ENCODE peak calls at places on chromosome 22, in five cellular contexts. A, Q, Y, E and S are unnamed samples.

GRCh38 chr22:30159561-30160353 is 79.5 kb downstream of the HORMAD2 start:
- DNase-seq in E (peak; percentile 48), Q (no peak), Y (no peak), A (peak; percentile 36), S (no peak)

GRCh38 chr22:36562261-36562835 is 33.4 kb upstream of the EIF3D start:
- DNase-seq in Q (no peak), Y (no peak), A (no peak), E (no peak), S (peak; percentile 38)

GRCh38 chr22:43314611-43315010 is 28.6 kb downstream of the SCUBE1 start:
- DNase-seq in Q (no peak), Y (no peak), A (no peak), E (no peak), S (no peak)

GRCh38 chr22:38467904-38468760 is at the start of gene KDELR3:
- DNase-seq in A (peak; percentile 26), E (peak; percentile 77), Y (peak; percentile 90), Q (peak; percentile 80), S (peak; percentile 72)

GRCh38 chr22:36863979-36864378 is 3.2 kb downstream of the NCF4 start:
- DNase-seq in Y (no peak), A (no peak), E (no peak), Q (no peak), S (no peak)

GRCh38 chr22:41636467-41636866 is 15.4 kb downstream of the XRCC6 start:
- DNase-seq in Y (peak; percentile 63), Q (no peak), E (peak; percentile 32), A (no peak), S (no peak)

GRCh38 chr22:46815896-46816721 is 53.7 kb downstream of the TBC1D22A start:
- DNase-seq in E (peak; percentile 70), Y (peak; percentile 65), A (no peak), Q (no peak), S (no peak)

GRCh38 chr22:30245985-30246901 is at the start of gene LIF:
- DNase-seq in A (no peak), Y (no peak), E (no peak), Q (peak; percentile 52), S (no peak)

GRCh38 chr22:41003041-41003440 is 51.9 kb downstream of the RBX1 start:
- DNase-seq in Y (no peak), A (no peak), Q (no peak), E (no peak), S (peak; percentile 35)

GRCh38 chr22:41479671-41480396 is 10.9 kb downstream of the ACO2 start:
- DNase-seq in A (no peak), Y (no peak), Q (no peak), E (no peak), S (no peak)

GRCh38 chr22:32699686-32700085 is 101.8 kb upstream of the TIMP3 start:
- DNase-seq in A (no peak), E (no peak), Q (no peak), Y (no peak), S (no peak)

GRCh38 chr22:36417281-36417686 is 29.5 kb upstream of the MYH9 start:
- DNase-seq in Q (peak; percentile 82), E (peak; percentile 48), Y (no peak), A (no peak), S (peak; percentile 84)

GRCh38 chr22:24156146-24156914 is 25.0 kb upstream of the SUSD2 start:
- DNase-seq in E (peak; percentile 58), A (no peak), Q (peak; percentile 54), Y (no peak), S (peak; percentile 45)

GRCh38 chr22:41445171-41446056 is 1.2 kb downstream of the TOB2 start:
- DNase-seq in A (no peak), E (peak; percentile 28), Y (no peak), Q (peak; percentile 31), S (peak; percentile 32)

GRCh38 chr22:42919199-42919598 is 62.1 kb upstream of the ARFGAP3 start:
- DNase-seq in Y (no peak), Q (no peak), A (no peak), E (no peak), S (no peak)

GRCh38 chr22:26673485-26673884 is 16.1 kb downstream of the MIAT start:
- DNase-seq in Q (peak; percentile 22), E (no peak), A (no peak), Y (peak; percentile 28), S (no peak)

GRCh38 chr22:41732096-41732772 is 32.9 kb downstream of the MEI1 start:
- DNase-seq in Y (no peak), E (no peak), Q (no peak), A (no peak), S (no peak)

GRCh38 chr22:17974703-17975372 is 49.5 kb downstream of the MICAL3 start:
- DNase-seq in E (no peak), Y (no peak), Q (no peak), A (no peak), S (no peak)

GRCh38 chr22:39212721-39213376 is 31.9 kb downstream of the PDGFB start:
- DNase-seq in Q (no peak), A (no peak), Y (no peak), E (no peak), S (no peak)

GRCh38 chr22:37193629-37194191 is 5.7 kb upstream of the C1QTNF6 start:
- DNase-seq in Q (peak; percentile 39), E (peak; percentile 6), Y (no peak), A (no peak), S (no peak)

GRCh38 chr22:25143161-25144076 is 56.2 kb upstream of the CRYBB3 start:
- DNase-seq in A (no peak), Y (no peak), E (no peak), Q (no peak), S (no peak)

GRCh38 chr22:30453731-30454510 is 17.9 kb downstream of the SEC14L3 start:
- DNase-seq in Y (no peak), Q (no peak), E (no peak), A (no peak), S (no peak)

GRCh38 chr22:36329217-36330078 is 58.3 kb downstream of the MYH9 start:
- DNase-seq in E (no peak), A (no peak), Y (peak; percentile 79), Q (peak; percentile 60), S (peak; percentile 51)

GRCh38 chr22:40410731-40411505 is 40.5 kb downstream of the SGSM3 start:
- DNase-seq in Y (no peak), Q (no peak), A (no peak), E (no peak), S (no peak)

GRCh38 chr22:23268139-23268712 is 87.9 kb downstream of the BCR start:
- DNase-seq in Q (no peak), A (no peak), Y (peak; percentile 27), E (no peak), S (no peak)

GRCh38 chr22:24201681-24202590 is 20.6 kb downstream of the SUSD2 start:
- DNase-seq in Y (no peak), E (no peak), Q (no peak), A (no peak), S (no peak)

GRCh38 chr22:29308791-29309262 is 2.4 kb downstream of the GAS2L1 start:
- DNase-seq in A (no peak), E (peak; percentile 25), Y (peak; percentile 73), Q (peak; percentile 50), S (no peak)

GRCh38 chr22:47817380-47817779 is 1054.9 kb downstream of the TBC1D22A start:
- DNase-seq in Q (no peak), Y (no peak), E (no peak), A (no peak), S (no peak)

GRCh38 chr22:47814474-47814873 is 1052.0 kb downstream of the TBC1D22A start:
- DNase-seq in A (no peak), E (no peak), Q (no peak), Y (no peak), S (no peak)

GRCh38 chr22:47822459-47822858 is 1060.0 kb downstream of the TBC1D22A start:
- DNase-seq in Q (no peak), Y (no peak), A (no peak), E (no peak), S (no peak)

GRCh38 chr22:47816121-47816915 is 1053.9 kb downstream of the TBC1D22A start:
- DNase-seq in Y (no peak), Q (no peak), E (no peak), A (no peak), S (no peak)

DNA sequence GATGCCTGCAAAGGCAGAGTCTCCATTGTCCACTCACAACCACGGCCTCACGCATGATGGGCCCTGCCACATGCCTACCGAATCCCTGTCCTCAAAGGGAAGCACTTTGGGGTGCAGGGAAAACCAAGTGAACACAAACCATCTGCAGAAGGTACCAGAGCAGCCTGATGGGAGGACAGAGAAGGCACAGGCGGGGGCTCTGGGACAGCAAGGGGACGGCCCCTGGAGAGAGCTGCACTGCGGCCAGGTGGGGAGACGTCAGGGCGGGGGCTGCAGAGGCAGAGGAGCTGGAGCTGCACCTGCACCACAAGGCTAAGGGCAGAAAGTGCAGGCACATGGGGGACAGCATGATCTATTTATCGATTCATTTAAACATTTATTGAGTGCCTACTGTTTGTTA is 1056.0 kb downstream of the TBC1D22A start:
- DNase-seq in E (no peak), Y (no peak), A (no peak), Q (no peak), S (no peak)
- H3K9me3 ChIP-seq in E (no peaks in the 10 kb centered on the region), Y (no peaks in the 10 kb centered on the region), A (no peaks in the 10 kb centered on the region), Q (no peaks in the 10 kb centered on the region), S (peaks cover 5% of the 10 kb centered on the region)

GRCh38 chr22:50471197-50471847 is 3.5 kb downstream of the SBF1 start:
- DNase-seq in Y (no peak), E (no peak), A (no peak), Q (no peak), S (no peak)
- H3K4me3 ChIP-seq in Y (no peak overlapping the region), E (no peak overlapping the region), A (no peak overlapping the region), Q (no peak overlapping the region), S (no peak overlapping the region)

GRCh38 chr22:48581821-48582469 is 1245.7 kb downstream of the BRD1 start:
- DNase-seq in A (no peak), E (no peak), Y (no peak), Q (no peak), S (no peak)
- H3K9me3 ChIP-seq in A (no peaks in the 10 kb centered on the region), E (no peaks in the 10 kb centered on the region), Y (no peaks in the 10 kb centered on the region), Q (no peaks in the 10 kb centered on the region), S (no peaks in the 10 kb centered on the region)

GRCh38 chr22:45777046-45777851 is 105.6 kb downstream of the ATXN10 start:
- DNase-seq in A (no peak), Q (no peak), Y (no peak), E (no peak), S (no peak)

GRCh38 chr22:45775569-45776312 is 104.1 kb downstream of the ATXN10 start:
- DNase-seq in Q (no peak), A (no peak), Y (no peak), E (no peak), S (no peak)

GRCh38 chr22:45776313-45776585 is 104.6 kb downstream of the ATXN10 start:
- DNase-seq in Q (no peak), A (no peak), E (no peak), Y (no peak), S (no peak)

GRCh38 chr22:45779351-45779750 is 107.7 kb downstream of the ATXN10 start:
- DNase-seq in Y (no peak), Q (no peak), A (no peak), E (no peak), S (no peak)

GRCh38 chr22:45777852-45778172 is 106.2 kb downstream of the ATXN10 start:
- DNase-seq in E (no peak), A (no peak), Y (no peak), Q (no peak), S (no peak)
- H3K4me3 ChIP-seq in E (no peak overlapping the region), A (no peak overlapping the region), Y (no peak overlapping the region), Q (no peak overlapping the region), S (no peak overlapping the region)